ENCODE peak calls at places on chromosomes 2 and 18, in nine cellular contexts. B, E, U, T, X, D, A, H and P are unnamed samples.

GRCh38 chr2:233481368-233482142 is 85.0 kb downstream of the USP40 start:
- DNase-seq in B (no peak), E (no peak), U (no peak), T (no peak), X (no peak), D (no peak), A (no peak), H (no peak), P (peak)

GRCh38 chr2:11236335-11236734 is 81.1 kb downstream of the SLC66A3 start:
- DNase-seq in B (no peak), E (peak), U (no peak), T (no peak), X (no peak), D (no peak), A (no peak), H (no peak), P (no peak)

GRCh38 chr2:68059769-68060525 is 2.9 kb downstream of the C1D start:
- DNase-seq in B (no peak), E (no peak), U (no peak), T (no peak), X (peak), D (no peak), A (no peak), H (no peak), P (no peak)

GRCh38 chr2:40401896-40402295 is 50.0 kb downstream of the SLC8A1 start:
- DNase-seq in B (no peak), E (peak), U (no peak), T (no peak), X (peak), D (no peak), A (no peak), H (no peak), P (no peak)

GRCh38 chr2:73877071-73877802 is 15.6 kb upstream of the ACTG2 start:
- DNase-seq in B (no peak), E (no peak), U (no peak), T (no peak), X (no peak), D (no peak), A (no peak), H (no peak), P (no peak)

GRCh38 chr2:219911541-219911940 is 284.1 kb downstream of the SLC4A3 start:
- DNase-seq in B (no peak), E (peak), U (no peak), T (no peak), X (no peak), D (no peak), A (no peak), H (no peak), P (no peak)

GRCh38 chr2:189698020-189698887 is 23.8 kb downstream of the ANKAR start:
- DNase-seq in B (peak), E (peak), U (no peak), T (peak), X (peak), D (peak), A (no peak), H (no peak), P (peak)

GRCh38 chr2:12421061-12421460 is 295.7 kb upstream of the TRIB2 start:
- DNase-seq in B (no peak), E (no peak), U (no peak), T (no peak), X (no peak), D (no peak), A (no peak), H (no peak), P (no peak)

GRCh38 chr18:23756590-23757540 is 67.6 kb downstream of the LAMA3 start:
- DNase-seq in B (no peak), E (no peak), U (no peak), T (no peak), X (no peak), D (peak), A (no peak), H (no peak), P (no peak)

GRCh38 chr2:104853926-104854506 is at the start of gene POU3F3:
- DNase-seq in B (no peak), E (peak), U (peak), T (no peak), X (no peak), D (peak), A (no peak), H (no peak), P (peak)

GRCh38 chr2:67572721-67573485 is 175.8 kb downstream of the ETAA1 start:
- DNase-seq in B (no peak), E (no peak), U (no peak), T (no peak), X (no peak), D (no peak), A (no peak), H (no peak), P (no peak)

GRCh38 chr2:55888941-55889340 is 34.6 kb downstream of the EFEMP1 start:
- DNase-seq in B (no peak), E (peak), U (no peak), T (no peak), X (peak), D (no peak), A (no peak), H (no peak), P (no peak)

GRCh38 chr2:74516070-74516633 is 1.9 kb downstream of the TLX2 start:
- DNase-seq in B (no peak), E (peak), U (peak), T (peak), X (no peak), D (peak), A (no peak), H (no peak), P (peak)

GRCh38 chr2:69353360-69353759 is 33.7 kb downstream of the GFPT1 start:
- DNase-seq in B (no peak), E (no peak), U (no peak), T (no peak), X (no peak), D (no peak), A (no peak), H (no peak), P (no peak)

GRCh38 chr18:28541276-28541930 is 364.5 kb upstream of the CDH2 start:
- DNase-seq in B (no peak), E (peak), U (no peak), T (no peak), X (no peak), D (no peak), A (no peak), H (no peak), P (peak)

GRCh38 chr2:9982248-9982647 is 30.8 kb downstream of the GRHL1 start:
- DNase-seq in B (no peak), E (peak), U (no peak), T (no peak), X (peak), D (no peak), A (no peak), H (no peak), P (peak)

GRCh38 chr2:28871620-28872019 is 1.5 kb upstream of the TRMT61B start:
- DNase-seq in B (no peak), E (no peak), U (no peak), T (no peak), X (no peak), D (no peak), A (no peak), H (no peak), P (no peak)

GRCh38 chr2:167342769-167343168 is 454.5 kb downstream of the XIRP2 start:
- DNase-seq in B (no peak), E (peak), U (no peak), T (no peak), X (peak), D (peak), A (no peak), H (no peak), P (peak)

GRCh38 chr2:152297715-152298114 is 37.3 kb upstream of the FMNL2 start:
- DNase-seq in B (no peak), E (no peak), U (no peak), T (no peak), X (no peak), D (no peak), A (no peak), H (no peak), P (no peak)

GRCh38 chr18:42048150-42048549 is 93.1 kb downstream of the PIK3C3 start:
- DNase-seq in B (no peak), E (peak), U (no peak), T (no peak), X (peak), D (no peak), A (no peak), H (no peak), P (no peak)

GRCh38 chr18:48792611-48793368 is 158.0 kb downstream of the SMAD7 start:
- DNase-seq in B (no peak), E (no peak), U (no peak), T (no peak), X (no peak), D (no peak), A (no peak), H (no peak), P (no peak)

GRCh38 chr2:70668432-70668831 is 99.6 kb downstream of the ADD2 start:
- DNase-seq in B (no peak), E (no peak), U (no peak), T (no peak), X (no peak), D (no peak), A (no peak), H (no peak), P (no peak)